ENCODE peak calls at places on chromosomes 5 and 9, in five cellular contexts. B is H9, Q is tibial artery, E is kidney, A is cardiac muscle cell. D is an unnamed sample.

GRCh38 chr5:45696206-45696836 is at the start of gene HCN1:
- DNase-seq in B (peak), Q (peak), E (peak), A (peak), D (peak)

GRCh38 chr5:162323471-162323870 is 255.9 kb downstream of the GABRG2 start:
- DNase-seq in B (no peak), Q (no peak), E (no peak), A (no peak), D (no peak)

GRCh38 chr5:126884269-126884819 is 107.4 kb downstream of the LMNB1 start:
- DNase-seq in B (no peak), Q (no peak), E (no peak), A (peak), D (no peak)

GRCh38 chr5:160213537-160213936 is 15.8 kb upstream of the FABP6 start:
- DNase-seq in B (no peak), Q (no peak), E (no peak), A (no peak), D (no peak)

GRCh38 chr5:1213508-1214162 is 11.5 kb upstream of the SLC6A18 start:
- DNase-seq in B (no peak), Q (no peak), E (peak), A (no peak), D (no peak)

GRCh38 chr5:15929616-15930303 is 249.8 kb downstream of the MARCHF11 start:
- DNase-seq in B (no peak), Q (no peak), E (no peak), A (peak), D (no peak)

GRCh38 chr9:128420060-128420650 is 502 bp upstream of the CERCAM start:
- DNase-seq in B (no peak), Q (peak), E (peak), A (peak), D (peak)

GRCh38 chr5:116532762-116533525 is 41.7 kb downstream of the SEMA6A start:
- DNase-seq in B (no peak), Q (no peak), E (no peak), A (no peak), D (no peak)

GRCh38 chr5:134195666-134196065 is 18.9 kb upstream of the SKP1 start:
- DNase-seq in B (no peak), Q (no peak), E (no peak), A (no peak), D (no peak)

GRCh38 chr5:6713274-6714181 is at the start of gene TENT4A:
- DNase-seq in B (no peak), Q (no peak), E (peak), A (peak), D (peak)

GRCh38 chr9:16154570-16155078 is 601.8 kb downstream of the CCDC171 start:
- DNase-seq in B (peak), Q (peak), E (peak), A (peak), D (peak)
- TF ChIP-seq CTCF in B (peak), Q (peak), E (peak), A (peak), D (peak)

GRCh38 chr5:33776151-33776550 is 115.6 kb downstream of the ADAMTS12 start:
- DNase-seq in B (no peak), Q (no peak), E (no peak), A (no peak), D (no peak)
- H3K27ac ChIP-seq in B (no peak), Q (no peak), E (no peak), A (no peak), D (no peak)

GRCh38 chr5:171418316-171418981 is 998 bp upstream of the FGF18 start:
- DNase-seq in B (peak), Q (peak), E (peak), A (peak), D (peak)

GRCh38 chr5:171420429-171421231 is 1.2 kb downstream of the FGF18 start:
- DNase-seq in B (peak), Q (peak), E (peak), A (peak), D (peak)

GRCh38 chr5:171421331-171422262 is 2.1 kb downstream of the FGF18 start:
- DNase-seq in B (peak), Q (no peak), E (peak), A (no peak), D (no peak)

GRCh38 chr5:171418982-171419662 is at the start of gene FGF18:
- DNase-seq in B (peak), Q (peak), E (peak), A (peak), D (peak)

GRCh38 chr5:171419663-171420428 is 399 bp downstream of the FGF18 start:
- DNase-seq in B (peak), Q (no peak), E (no peak), A (peak), D (no peak)
- TF ChIP-seq CTCF in B (no peak), Q (no peak), E (no peak), A (no peak), D (no peak)

GRCh38 chr5:164578401-164578800 is 1073.0 kb downstream of the MAT2B start:
- DNase-seq in B (no peak), Q (no peak), E (no peak), A (no peak), D (no peak)
- H3K27ac ChIP-seq in B (no peak), Q (no peak), E (no peak), A (no peak), D (no peak)

DNA sequence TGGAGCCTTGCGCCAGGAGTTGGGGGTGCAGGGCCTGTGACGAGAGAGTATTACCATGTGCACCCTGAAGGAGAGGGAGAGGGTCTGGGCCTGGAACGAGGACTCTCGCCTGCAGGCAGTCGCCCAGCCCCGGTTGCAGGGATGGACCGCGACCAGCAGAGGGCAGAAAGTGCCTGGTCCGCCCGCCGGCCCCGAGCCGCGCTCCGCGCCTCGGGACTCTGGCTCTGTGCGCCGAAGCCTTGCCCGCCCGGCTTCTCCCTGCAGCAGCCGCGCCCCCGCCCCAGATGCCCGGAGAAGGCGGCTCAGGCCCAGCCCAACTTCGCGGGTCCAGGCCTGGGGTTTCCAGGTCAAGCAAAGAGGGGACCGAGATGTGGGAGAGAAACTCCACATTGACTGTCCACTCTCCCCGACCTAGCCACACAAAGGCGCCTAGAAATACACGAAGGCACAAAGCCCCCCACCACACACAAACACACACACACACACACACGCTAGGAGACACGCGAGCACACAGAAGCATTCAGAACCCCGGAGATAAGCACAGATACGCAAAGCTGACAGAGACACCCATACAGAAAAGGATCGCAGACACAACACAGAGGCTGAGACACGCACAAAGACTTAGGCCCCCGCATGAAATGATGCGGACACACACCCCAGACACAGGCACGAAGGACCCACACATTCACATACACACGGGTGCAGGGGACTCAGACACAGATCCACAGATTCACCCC is 2.0 kb upstream of the LMX1B start:
- DNase-seq in B (peak), Q (peak), E (peak), A (peak), D (peak)
- TF ChIP-seq CTCF in B (peak), Q (peak), E (peak), A (peak), D (no peak)

DNA sequence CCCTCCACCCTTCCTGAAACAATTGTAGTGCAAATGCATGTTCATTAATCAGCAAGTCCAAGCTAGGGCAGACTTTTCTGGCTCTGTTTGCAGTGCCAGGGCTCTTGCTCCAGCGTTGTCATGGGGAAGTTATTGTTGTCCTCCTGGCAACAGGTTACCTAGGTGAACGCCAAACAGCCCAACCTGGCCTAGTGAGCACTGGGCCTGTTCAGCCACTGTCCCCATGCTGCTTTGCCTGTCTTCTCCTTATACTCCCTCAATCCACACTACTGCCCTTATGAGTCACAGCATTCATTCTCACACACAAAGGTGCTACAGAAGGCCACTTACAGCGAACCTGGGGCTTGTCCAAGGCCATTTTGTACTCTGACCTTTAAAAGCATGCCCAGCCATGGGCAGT is 34.6 kb upstream of the GLIS3 start:
- DNase-seq in B (peak), Q (peak), E (peak), A (peak), D (no peak)
- H3K27ac ChIP-seq in B (no peak), Q (no peak), E (peak), A (no peak), D (no peak)

GRCh38 chr5:180201051-180201987 is 7.7 kb downstream of the RASGEF1C start:
- DNase-seq in B (peak), Q (no peak), E (no peak), A (peak), D (no peak)
- TF ChIP-seq CTCF in B (peak), Q (no peak), E (no peak), A (peak), D (no peak)

GRCh38 chr9:135973276-135974219 is 12.4 kb upstream of the UBAC1 start:
- DNase-seq in B (no peak), Q (peak), E (no peak), A (peak), D (no peak)

GRCh38 chr9:135975834-135976233 is 14.7 kb upstream of the UBAC1 start:
- DNase-seq in B (no peak), Q (no peak), E (no peak), A (no peak), D (no peak)

GRCh38 chr9:135976531-135976930 is 15.4 kb upstream of the UBAC1 start:
- DNase-seq in B (no peak), Q (no peak), E (no peak), A (no peak), D (no peak)

GRCh38 chr9:135971892-135972291 is 10.7 kb upstream of the UBAC1 start:
- DNase-seq in B (peak), Q (no peak), E (peak), A (no peak), D (no peak)

GRCh38 chr9:135974220-135974573 is 13.0 kb upstream of the UBAC1 start:
- DNase-seq in B (no peak), Q (no peak), E (no peak), A (no peak), D (no peak)
- H3K27ac ChIP-seq in B (no peak), Q (no peak), E (no peak), A (no peak), D (no peak)

GRCh38 chr9:132042324-132042723 is 37.3 kb downstream of the MED27 start:
- DNase-seq in B (no peak), Q (no peak), E (no peak), A (peak), D (no peak)
- TF ChIP-seq CTCF in B (no peak), Q (no peak), E (no peak), A (no peak), D (no peak)

D was measured in ovary.